ENCODE peak calls at places on chromosome 4, in five cellular contexts. A is Panc1, Y is fibroblast of mammary gland, Z is lower lobe of right lung, M is astrocyte of the cerebellum. J is an unnamed sample.

GRCh38 chr4:94766856-94767255 is 9.1 kb downstream of the BMPR1B start:
- DNase-seq in A (no peak), Y (peak; percentile 82), Z (no peak), M (peak; percentile 41), J (no peak)

GRCh38 chr4:168740686-168741085 is 243.8 kb downstream of the PALLD start:
- DNase-seq in A (no peak), Y (no peak), Z (no peak), M (no peak), J (no peak)

GRCh38 chr4:142719854-142720541 is 126.1 kb downstream of the INPP4B start:
- DNase-seq in A (no peak), Y (peak; percentile 40), Z (no peak), M (peak; percentile 11), J (no peak)

GRCh38 chr4:13367691-13368090 is 116.4 kb downstream of the RAB28 start:
- DNase-seq in A (no peak), Y (no peak), Z (no peak), M (no peak), J (no peak)

GRCh38 chr4:55312491-55313101 is 33.4 kb upstream of the SRD5A3 start:
- DNase-seq in A (peak; percentile 8), Y (peak; percentile 75), Z (no peak), M (no peak), J (peak; percentile 34)

GRCh38 chr4:84964995-84965557 is 1.4 kb downstream of the WDFY3 start:
- DNase-seq in A (no peak), Y (no peak), Z (no peak), M (no peak), J (no peak)

GRCh38 chr4:38097818-38098217 is 137.6 kb downstream of the PTTG2 start:
- DNase-seq in A (no peak), Y (no peak), Z (no peak), M (no peak), J (no peak)

GRCh38 chr4:123976285-123976684 is 579.7 kb downstream of the SPRY1 start:
- DNase-seq in A (no peak), Y (peak; percentile 33), Z (no peak), M (no peak), J (no peak)

GRCh38 chr4:79682801-79683217 is 274.8 kb upstream of the GK2 start:
- DNase-seq in A (no peak), Y (no peak), Z (no peak), M (peak; percentile 81), J (peak; percentile 27)

GRCh38 chr4:1505511-1506451 is 99.5 kb upstream of the NKX1-1 start:
- DNase-seq in A (no peak), Y (no peak), Z (peak; percentile 35), M (no peak), J (no peak)

GRCh38 chr4:109406337-109406931 is 27.2 kb upstream of the SEC24B start:
- DNase-seq in A (peak; percentile 28), Y (peak; percentile 72), Z (no peak), M (peak; percentile 77), J (no peak)

GRCh38 chr4:152815078-152815477 is 35.3 kb downstream of the ARFIP1 start:
- DNase-seq in A (no peak), Y (peak; percentile 65), Z (no peak), M (no peak), J (no peak)

GRCh38 chr4:61555789-61556188 is 355.7 kb downstream of the ADGRL3 start:
- DNase-seq in A (no peak), Y (no peak), Z (no peak), M (peak; percentile 5), J (peak; percentile 40)

GRCh38 chr4:121072836-121073362 is 564 bp upstream of the NDNF start:
- DNase-seq in A (no peak), Y (no peak), Z (peak; percentile 53), M (no peak), J (no peak)

GRCh38 chr4:95107004-95107403 is 349.2 kb downstream of the BMPR1B start:
- DNase-seq in A (no peak), Y (peak; percentile 33), Z (no peak), M (no peak), J (no peak)

GRCh38 chr4:170090667-170091052 is 904 bp upstream of the AADAT start:
- DNase-seq in A (no peak), Y (no peak), Z (no peak), M (peak; percentile 5), J (no peak)

GRCh38 chr4:151227731-151228130 is 49.2 kb upstream of the PRSS48 start:
- DNase-seq in A (peak; percentile 4), Y (peak; percentile 93), Z (no peak), M (peak; percentile 28), J (no peak)

GRCh38 chr4:69760455-69760854 is at the start of gene SULT1B1:
- DNase-seq in A (no peak), Y (peak; percentile 85), Z (peak; percentile 49), M (no peak), J (peak; percentile 58)

GRCh38 chr4:51943221-51943620 is 76.9 kb downstream of the LRRC66 start:
- DNase-seq in A (no peak), Y (peak; percentile 34), Z (no peak), M (no peak), J (no peak)

GRCh38 chr4:6331018-6331417 is 61.4 kb downstream of the WFS1 start:
- DNase-seq in A (no peak), Y (peak; percentile 34), Z (no peak), M (no peak), J (no peak)

GRCh38 chr4:2411786-2412510 is 6.5 kb downstream of the ZFYVE28 start:
- DNase-seq in A (no peak), Y (no peak), Z (no peak), M (no peak), J (no peak)

GRCh38 chr4:16772366-16772850 is 126.0 kb downstream of the LDB2 start:
- DNase-seq in A (no peak), Y (peak; percentile 25), Z (no peak), M (peak; percentile 36), J (no peak)

GRCh38 chr4:105598044-105598443 is 45.6 kb downstream of the ARHGEF38 start:
- DNase-seq in A (no peak), Y (no peak), Z (no peak), M (no peak), J (no peak)

GRCh38 chr4:6440506-6441201 is 31.8 kb downstream of the PPP2R2C start:
- DNase-seq in A (no peak), Y (no peak), Z (no peak), M (no peak), J (no peak)

GRCh38 chr4:175720722-175721121 is 91.3 kb downstream of the GPM6A start:
- DNase-seq in A (no peak), Y (no peak), Z (no peak), M (no peak), J (no peak)

GRCh38 chr4:54840992-54841768 is 183.4 kb downstream of the KIT start:
- DNase-seq in A (no peak), Y (peak; percentile 17), Z (no peak), M (no peak), J (peak; percentile 30)

GRCh38 chr4:83252782-83253405 is 31.7 kb downstream of the COQ2 start:
- DNase-seq in A (peak; percentile 48), Y (peak; percentile 66), Z (peak; percentile 73), M (peak; percentile 19), J (peak; percentile 79)

GRCh38 chr4:1340861-1341260 is 6.1 kb upstream of the UVSSA start:
- DNase-seq in A (no peak), Y (no peak), Z (no peak), M (no peak), J (no peak)

GRCh38 chr4:13983189-13983790 is 355.8 kb upstream of the BOD1L1 start:
- DNase-seq in A (no peak), Y (no peak), Z (no peak), M (no peak), J (no peak)

DNA sequence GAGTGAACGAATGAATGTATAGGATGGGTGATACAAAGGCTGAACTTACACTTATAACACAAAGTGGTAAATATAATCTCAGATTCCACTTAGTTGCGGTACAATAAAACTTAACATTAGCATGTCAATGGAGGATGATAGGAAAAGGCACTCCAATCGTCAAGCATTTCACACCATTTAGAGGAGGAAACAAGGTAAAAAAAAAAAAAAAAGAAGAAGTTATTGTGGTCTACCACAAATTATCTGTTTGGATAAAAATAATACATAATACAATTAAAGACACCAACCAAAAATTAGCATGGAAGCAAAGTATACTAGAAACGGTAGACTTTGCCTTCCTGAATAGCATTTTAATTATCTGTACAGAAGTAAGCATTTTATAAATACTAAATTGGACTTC is 205.5 kb downstream of the PPP3CA start:
- DNase-seq in A (no peak), Y (no peak), Z (no peak), M (no peak), J (no peak)
- H3K4me3 ChIP-seq in A (no peak overlapping the region), Y (no peak overlapping the region), Z (no peak overlapping the region), M (no peak overlapping the region), J (no peak overlapping the region)

GRCh38 chr4:139619644-139620043 is 46.0 kb upstream of the MGST2 start:
- DNase-seq in A (no peak), Y (peak; percentile 42), Z (no peak), M (no peak), J (no peak)
- TF ChIP-seq CTCF in A (peak; percentile 63), Y (peak; percentile 67), Z (peak; percentile 32), M (peak; percentile 59), J (no peak)

GRCh38 chr4:163467371-163467770 is 6.2 kb downstream of the TKTL2 start:
- DNase-seq in A (no peak), Y (peak; percentile 3), Z (no peak), M (no peak), J (no peak)
- H3K4me3 ChIP-seq in A (no peak overlapping the region), Y (no peak overlapping the region), Z (no peak overlapping the region), M (no peak overlapping the region), J (no peak overlapping the region)

GRCh38 chr4:3750334-3750733 is 15.9 kb upstream of the ADRA2C start:
- DNase-seq in A (no peak), Y (no peak), Z (no peak), M (no peak), J (no peak)
- TF ChIP-seq CTCF in A (no peak), Y (no peak), Z (no peak), M (no peak), J (no peak)